ENCODE peak calls at places on chromosomes 16 and 17, in five cellular contexts. One of them, this sample, is unnamed.
A peak's percentile ranks its signal among the peaks of the same experiment; 100 is the strongest.

GRCh38 chr16:11871193-11871592 is 19.9 kb upstream of the RSL1D1 start:
- DNase-seq in T-helper 9 cell: no peak
- DNase-seq in stimulated activated CD4-positive, alpha-beta T cell treated with anti-CD3 and anti-CD28 coated beads, Interleukin-2, amount 100 ng/mL, for 24 hours: no peak
- DNase-seq in NCI-H460: peak; percentile 27
- DNase-seq in frontal cortex: no peak
- DNase-seq in this sample: no peak

GRCh38 chr17:31413871-31414589 is 22.6 kb downstream of the RAB11FIP4 start:
- DNase-seq in T-helper 9 cell: no peak
- DNase-seq in stimulated activated CD4-positive, alpha-beta T cell treated with anti-CD3 and anti-CD28 coated beads, Interleukin-2, amount 100 ng/mL, for 24 hours: no peak
- DNase-seq in NCI-H460: no peak
- DNase-seq in frontal cortex: peak; percentile 62
- DNase-seq in this sample: no peak

GRCh38 chr16:13553453-13553985 is 366.4 kb upstream of the ERCC4 start:
- DNase-seq in T-helper 9 cell: no peak
- DNase-seq in stimulated activated CD4-positive, alpha-beta T cell treated with anti-CD3 and anti-CD28 coated beads, Interleukin-2, amount 100 ng/mL, for 24 hours: no peak
- DNase-seq in NCI-H460: no peak
- DNase-seq in frontal cortex: no peak
- DNase-seq in this sample: peak; percentile 4

GRCh38 chr17:63984651-63985386 is 12.1 kb upstream of the SCN4A start:
- DNase-seq in T-helper 9 cell: peak; percentile 44
- DNase-seq in stimulated activated CD4-positive, alpha-beta T cell treated with anti-CD3 and anti-CD28 coated beads, Interleukin-2, amount 100 ng/mL, for 24 hours: peak; percentile 45
- DNase-seq in NCI-H460: no peak
- DNase-seq in frontal cortex: no peak
- DNase-seq in this sample: peak; percentile 74

GRCh38 chr17:10870651-10871050 is 32.8 kb upstream of the PIRT start:
- DNase-seq in T-helper 9 cell: no peak
- DNase-seq in stimulated activated CD4-positive, alpha-beta T cell treated with anti-CD3 and anti-CD28 coated beads, Interleukin-2, amount 100 ng/mL, for 24 hours: no peak
- DNase-seq in NCI-H460: peak; percentile 33
- DNase-seq in frontal cortex: no peak
- DNase-seq in this sample: no peak

GRCh38 chr17:376936-377863 is 24.6 kb upstream of the RPH3AL start:
- DNase-seq in T-helper 9 cell: no peak
- DNase-seq in stimulated activated CD4-positive, alpha-beta T cell treated with anti-CD3 and anti-CD28 coated beads, Interleukin-2, amount 100 ng/mL, for 24 hours: no peak
- DNase-seq in NCI-H460: peak; percentile 92
- DNase-seq in frontal cortex: no peak
- DNase-seq in this sample: no peak

GRCh38 chr16:49854227-49855203 is 1.4 kb downstream of the ZNF423 start:
- DNase-seq in T-helper 9 cell: no peak
- DNase-seq in stimulated activated CD4-positive, alpha-beta T cell treated with anti-CD3 and anti-CD28 coated beads, Interleukin-2, amount 100 ng/mL, for 24 hours: peak; percentile 26
- DNase-seq in NCI-H460: no peak
- DNase-seq in frontal cortex: no peak
- DNase-seq in this sample: no peak

GRCh38 chr16:28845173-28846079 is 722 bp downstream of the TUFM start:
- DNase-seq in T-helper 9 cell: no peak
- DNase-seq in stimulated activated CD4-positive, alpha-beta T cell treated with anti-CD3 and anti-CD28 coated beads, Interleukin-2, amount 100 ng/mL, for 24 hours: peak; percentile 54
- DNase-seq in NCI-H460: no peak
- DNase-seq in frontal cortex: no peak
- DNase-seq in this sample: no peak

GRCh38 chr16:70714526-70715112 is 28.8 kb upstream of the MTSS2 start:
- DNase-seq in T-helper 9 cell: no peak
- DNase-seq in stimulated activated CD4-positive, alpha-beta T cell treated with anti-CD3 and anti-CD28 coated beads, Interleukin-2, amount 100 ng/mL, for 24 hours: no peak
- DNase-seq in NCI-H460: no peak
- DNase-seq in frontal cortex: no peak
- DNase-seq in this sample: no peak

GRCh38 chr17:58189436-58190146 is 2.9 kb upstream of the EPX start:
- DNase-seq in T-helper 9 cell: no peak
- DNase-seq in stimulated activated CD4-positive, alpha-beta T cell treated with anti-CD3 and anti-CD28 coated beads, Interleukin-2, amount 100 ng/mL, for 24 hours: no peak
- DNase-seq in NCI-H460: peak; percentile 7
- DNase-seq in frontal cortex: peak; percentile 59
- DNase-seq in this sample: peak; percentile 84

GRCh38 chr16:23290189-23291062 is 11.7 kb upstream of the SCNN1B start:
- DNase-seq in T-helper 9 cell: no peak
- DNase-seq in stimulated activated CD4-positive, alpha-beta T cell treated with anti-CD3 and anti-CD28 coated beads, Interleukin-2, amount 100 ng/mL, for 24 hours: no peak
- DNase-seq in NCI-H460: no peak
- DNase-seq in frontal cortex: no peak
- DNase-seq in this sample: no peak

GRCh38 chr17:3964203-3965122 is at the start of gene ATP2A3:
- DNase-seq in T-helper 9 cell: peak; percentile 63
- DNase-seq in stimulated activated CD4-positive, alpha-beta T cell treated with anti-CD3 and anti-CD28 coated beads, Interleukin-2, amount 100 ng/mL, for 24 hours: peak; percentile 79
- DNase-seq in NCI-H460: peak; percentile 36
- DNase-seq in frontal cortex: no peak
- DNase-seq in this sample: no peak

GRCh38 chr16:88420496-88420895 is 32.6 kb upstream of the ZFPM1 start:
- DNase-seq in T-helper 9 cell: no peak
- DNase-seq in stimulated activated CD4-positive, alpha-beta T cell treated with anti-CD3 and anti-CD28 coated beads, Interleukin-2, amount 100 ng/mL, for 24 hours: no peak
- DNase-seq in NCI-H460: no peak
- DNase-seq in frontal cortex: no peak
- DNase-seq in this sample: no peak

GRCh38 chr16:22278418-22278817 is 18.8 kb upstream of the POLR3E start:
- DNase-seq in T-helper 9 cell: no peak
- DNase-seq in stimulated activated CD4-positive, alpha-beta T cell treated with anti-CD3 and anti-CD28 coated beads, Interleukin-2, amount 100 ng/mL, for 24 hours: no peak
- DNase-seq in NCI-H460: no peak
- DNase-seq in frontal cortex: no peak
- DNase-seq in this sample: no peak

GRCh38 chr16:55506083-55506482 is 2.8 kb upstream of the LPCAT2 start:
- DNase-seq in T-helper 9 cell: no peak
- DNase-seq in stimulated activated CD4-positive, alpha-beta T cell treated with anti-CD3 and anti-CD28 coated beads, Interleukin-2, amount 100 ng/mL, for 24 hours: no peak
- DNase-seq in NCI-H460: no peak
- DNase-seq in frontal cortex: peak; percentile 2
- DNase-seq in this sample: no peak

GRCh38 chr17:1725642-1726511 is 1.4 kb downstream of the WDR81 start:
- DNase-seq in T-helper 9 cell: no peak
- DNase-seq in stimulated activated CD4-positive, alpha-beta T cell treated with anti-CD3 and anti-CD28 coated beads, Interleukin-2, amount 100 ng/mL, for 24 hours: no peak
- DNase-seq in NCI-H460: no peak
- DNase-seq in frontal cortex: no peak
- DNase-seq in this sample: no peak

GRCh38 chr17:55264273-55264639 is 504 bp upstream of the HLF start:
- DNase-seq in T-helper 9 cell: no peak
- DNase-seq in stimulated activated CD4-positive, alpha-beta T cell treated with anti-CD3 and anti-CD28 coated beads, Interleukin-2, amount 100 ng/mL, for 24 hours: no peak
- DNase-seq in NCI-H460: no peak
- DNase-seq in frontal cortex: no peak
- DNase-seq in this sample: no peak

GRCh38 chr17:7477392-7478275 is 1.8 kb downstream of the ZBTB4 start:
- DNase-seq in T-helper 9 cell: no peak
- DNase-seq in stimulated activated CD4-positive, alpha-beta T cell treated with anti-CD3 and anti-CD28 coated beads, Interleukin-2, amount 100 ng/mL, for 24 hours: peak; percentile 38
- DNase-seq in NCI-H460: no peak
- DNase-seq in frontal cortex: peak; percentile 58
- DNase-seq in this sample: peak; percentile 46

GRCh38 chr17:4777969-4778760 is 6.5 kb downstream of the TM4SF5 start:
- DNase-seq in T-helper 9 cell: no peak
- DNase-seq in stimulated activated CD4-positive, alpha-beta T cell treated with anti-CD3 and anti-CD28 coated beads, Interleukin-2, amount 100 ng/mL, for 24 hours: no peak
- DNase-seq in NCI-H460: no peak
- DNase-seq in frontal cortex: no peak
- DNase-seq in this sample: no peak

GRCh38 chr17:63798572-63799113 is 24.7 kb downstream of the DDX42 start:
- DNase-seq in T-helper 9 cell: no peak
- DNase-seq in stimulated activated CD4-positive, alpha-beta T cell treated with anti-CD3 and anti-CD28 coated beads, Interleukin-2, amount 100 ng/mL, for 24 hours: no peak
- DNase-seq in NCI-H460: no peak
- DNase-seq in frontal cortex: no peak
- DNase-seq in this sample: no peak

GRCh38 chr16:66614161-66614802 is 9.8 kb downstream of the CMTM3 start:
- DNase-seq in T-helper 9 cell: no peak
- DNase-seq in stimulated activated CD4-positive, alpha-beta T cell treated with anti-CD3 and anti-CD28 coated beads, Interleukin-2, amount 100 ng/mL, for 24 hours: no peak
- DNase-seq in NCI-H460: no peak
- DNase-seq in frontal cortex: no peak
- DNase-seq in this sample: no peak

GRCh38 chr17:81471804-81472456 is 40.7 kb downstream of the ACTG1 start:
- DNase-seq in T-helper 9 cell: no peak
- DNase-seq in stimulated activated CD4-positive, alpha-beta T cell treated with anti-CD3 and anti-CD28 coated beads, Interleukin-2, amount 100 ng/mL, for 24 hours: peak; percentile 33
- DNase-seq in NCI-H460: no peak
- DNase-seq in frontal cortex: peak; percentile 92
- DNase-seq in this sample: peak; percentile 4

GRCh38 chr16:48537275-48537674 is 72.7 kb downstream of the N4BP1 start:
- DNase-seq in T-helper 9 cell: no peak
- DNase-seq in stimulated activated CD4-positive, alpha-beta T cell treated with anti-CD3 and anti-CD28 coated beads, Interleukin-2, amount 100 ng/mL, for 24 hours: no peak
- DNase-seq in NCI-H460: no peak
- DNase-seq in frontal cortex: no peak
- DNase-seq in this sample: no peak

GRCh38 chr16:24758373-24758772 is 28.9 kb downstream of the TNRC6A start:
- DNase-seq in T-helper 9 cell: no peak
- DNase-seq in stimulated activated CD4-positive, alpha-beta T cell treated with anti-CD3 and anti-CD28 coated beads, Interleukin-2, amount 100 ng/mL, for 24 hours: no peak
- DNase-seq in NCI-H460: no peak
- DNase-seq in frontal cortex: no peak
- DNase-seq in this sample: no peak

GRCh38 chr17:182164-182751 is 808 bp upstream of the DOC2B start:
- DNase-seq in T-helper 9 cell: no peak
- DNase-seq in stimulated activated CD4-positive, alpha-beta T cell treated with anti-CD3 and anti-CD28 coated beads, Interleukin-2, amount 100 ng/mL, for 24 hours: no peak
- DNase-seq in NCI-H460: peak; percentile 36
- DNase-seq in frontal cortex: no peak
- DNase-seq in this sample: no peak

GRCh38 chr17:42009170-42009569 is 8.1 kb downstream of the DNAJC7 start:
- DNase-seq in T-helper 9 cell: no peak
- DNase-seq in stimulated activated CD4-positive, alpha-beta T cell treated with anti-CD3 and anti-CD28 coated beads, Interleukin-2, amount 100 ng/mL, for 24 hours: no peak
- DNase-seq in NCI-H460: no peak
- DNase-seq in frontal cortex: no peak
- DNase-seq in this sample: no peak

GRCh38 chr17:70029019-70029767 is 45.8 kb upstream of the KCNJ16 start:
- DNase-seq in T-helper 9 cell: no peak
- DNase-seq in stimulated activated CD4-positive, alpha-beta T cell treated with anti-CD3 and anti-CD28 coated beads, Interleukin-2, amount 100 ng/mL, for 24 hours: no peak
- DNase-seq in NCI-H460: no peak
- DNase-seq in frontal cortex: no peak
- DNase-seq in this sample: no peak

GRCh38 chr16:55868980-55869379 is 6.2 kb downstream of the CES5A start:
- DNase-seq in T-helper 9 cell: no peak
- DNase-seq in stimulated activated CD4-positive, alpha-beta T cell treated with anti-CD3 and anti-CD28 coated beads, Interleukin-2, amount 100 ng/mL, for 24 hours: no peak
- DNase-seq in NCI-H460: no peak
- DNase-seq in frontal cortex: no peak
- DNase-seq in this sample: no peak

GRCh38 chr17:37702605-37703004 is 42.3 kb downstream of the HNF1B start:
- DNase-seq in T-helper 9 cell: no peak
- DNase-seq in stimulated activated CD4-positive, alpha-beta T cell treated with anti-CD3 and anti-CD28 coated beads, Interleukin-2, amount 100 ng/mL, for 24 hours: no peak
- DNase-seq in NCI-H460: peak; percentile 38
- DNase-seq in frontal cortex: no peak
- DNase-seq in this sample: peak; percentile 71

GRCh38 chr16:81645303-81645702 is 133.8 kb upstream of the PLCG2 start:
- DNase-seq in T-helper 9 cell: no peak
- DNase-seq in stimulated activated CD4-positive, alpha-beta T cell treated with anti-CD3 and anti-CD28 coated beads, Interleukin-2, amount 100 ng/mL, for 24 hours: no peak
- DNase-seq in NCI-H460: no peak
- DNase-seq in frontal cortex: peak; percentile 71
- DNase-seq in this sample: peak; percentile 88

GRCh38 chr16:67666032-67666537 is 465 bp downstream of the ENKD1 start:
- DNase-seq in T-helper 9 cell: no peak
- DNase-seq in stimulated activated CD4-positive, alpha-beta T cell treated with anti-CD3 and anti-CD28 coated beads, Interleukin-2, amount 100 ng/mL, for 24 hours: peak; percentile 34
- DNase-seq in NCI-H460: no peak
- DNase-seq in frontal cortex: no peak
- DNase-seq in this sample: no peak

This sample was measured in astrocyte of the cerebellum.